ENCODE peak calls at places on chromosomes 2 and 18, in six cellular contexts. V is HCT116; A is CD4-positive, alpha-beta T cell; K is heart right ventricle; E is thoracic aorta; H is heart left ventricle. O is an unnamed sample.

GRCh38 chr2:119453972-119454593 is 22.4 kb downstream of the TMEM37 start:
- DNase-seq in V (no peak), A (no peak), K (no peak), E (no peak), H (no peak), O (no peak)

GRCh38 chr2:238913931-238914647 is 66.2 kb downstream of the TWIST2 start:
- DNase-seq in V (no peak), A (no peak), K (no peak), E (no peak), H (no peak), O (no peak)

GRCh38 chr18:58649966-58650816 is 21.1 kb upstream of the MALT1 start:
- DNase-seq in V (no peak), A (no peak), K (no peak), E (no peak), H (no peak), O (no peak)

GRCh38 chr18:48808476-48808875 is 142.3 kb downstream of the SMAD7 start:
- DNase-seq in V (no peak), A (no peak), K (no peak), E (no peak), H (no peak), O (no peak)

GRCh38 chr2:73697606-73698005 is 39.5 kb downstream of the TPRKB start:
- DNase-seq in V (no peak), A (no peak), K (no peak), E (no peak), H (no peak), O (no peak)

GRCh38 chr2:104078431-104079157 is 775.3 kb upstream of the POU3F3 start:
- DNase-seq in V (no peak), A (no peak), K (no peak), E (no peak), H (no peak), O (no peak)

GRCh38 chr2:120477831-120478481 is 132.0 kb downstream of the INHBB start:
- DNase-seq in V (no peak), A (no peak), K (no peak), E (no peak), H (no peak), O (no peak)

GRCh38 chr18:63161032-63161727 is 158.4 kb downstream of the BCL2 start:
- DNase-seq in V (no peak), A (no peak), K (no peak), E (no peak), H (no peak), O (no peak)

GRCh38 chr2:144520718-144521487 is 984 bp upstream of the ZEB2 start:
- DNase-seq in V (no peak), A (no peak), K (no peak), E (no peak), H (no peak), O (no peak)

GRCh38 chr2:149027602-149028250 is 10.8 kb upstream of the LYPD6B start:
- DNase-seq in V (no peak), A (no peak), K (no peak), E (no peak), H (no peak), O (no peak)

GRCh38 chr2:21047161-21048009 is 3.5 kb upstream of the APOB start:
- DNase-seq in V (no peak), A (no peak), K (no peak), E (no peak), H (no peak), O (no peak)

GRCh38 chr2:237815637-237816036 is 17.1 kb downstream of the RBM44 start:
- DNase-seq in V (no peak), A (no peak), K (no peak), E (no peak), H (no peak), O (no peak)

GRCh38 chr2:73290049-73290839 is 3.1 kb downstream of the EGR4 start:
- DNase-seq in V (no peak), A (peak; percentile 26), K (no peak), E (no peak), H (no peak), O (no peak)

DNA sequence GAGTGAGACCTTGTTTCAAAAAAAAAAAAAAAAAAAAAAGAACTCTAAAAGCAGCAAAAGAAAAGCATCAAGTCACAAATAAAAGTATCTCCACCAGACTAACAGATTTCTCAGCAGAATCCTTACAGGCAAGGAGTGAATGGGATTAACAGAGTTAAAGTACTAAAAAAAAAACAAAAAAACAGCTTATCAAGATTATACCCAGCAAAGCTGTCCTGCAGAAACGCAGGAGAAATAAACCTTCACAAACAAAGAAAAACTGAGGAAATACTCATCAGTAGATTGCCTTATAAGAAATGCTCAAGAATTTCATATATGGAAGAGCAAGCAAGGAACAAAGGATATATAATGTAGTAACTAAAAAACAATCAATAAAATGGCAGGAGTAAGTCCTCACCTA is 35.6 kb downstream of the USP34 start:
- DNase-seq in V (no peak), A (no peak), K (no peak), E (no peak), H (no peak), O (no peak)
- H3K9me3 ChIP-seq in V (no peaks in the 10 kb centered on the region), A (peaks cover 4% of the 10 kb centered on the region), K (no peaks in the 10 kb centered on the region), E (no peaks in the 10 kb centered on the region), H (peaks cover 30% of the 10 kb centered on the region), O (peaks cover 9% of the 10 kb centered on the region)

GRCh38 chr2:98512699-98513098 is 68.0 kb downstream of the INPP4A start:
- DNase-seq in V (no peak), A (no peak), K (no peak), E (no peak), H (no peak), O (no peak)
- H3K9me3 ChIP-seq in V (no peaks in the 10 kb centered on the region), A (no peaks in the 10 kb centered on the region), K (no peaks in the 10 kb centered on the region), E (no peaks in the 10 kb centered on the region), H (no peaks in the 10 kb centered on the region), O (no peaks in the 10 kb centered on the region)

DNA sequence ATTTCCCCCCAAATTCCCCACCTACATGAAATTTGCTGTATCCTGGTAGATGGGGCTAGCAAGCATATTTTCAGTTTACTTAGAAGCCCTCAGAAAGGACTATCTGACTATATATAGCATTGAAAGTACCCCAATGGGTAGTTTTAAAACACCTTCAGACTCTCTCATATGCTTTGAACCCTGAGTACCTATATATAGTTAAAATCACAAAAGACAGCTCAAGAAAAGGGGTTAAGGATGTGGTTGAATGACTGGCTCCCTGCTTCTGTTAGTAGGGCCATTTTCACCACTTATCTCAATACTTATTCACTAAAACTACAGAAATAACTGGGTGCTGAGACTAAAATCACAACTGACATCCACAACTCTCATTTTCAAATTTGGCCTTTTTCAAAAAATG is 18.5 kb downstream of the WDPCP start:
- DNase-seq in V (no peak), A (no peak), K (no peak), E (no peak), H (no peak), O (no peak)
- H3K9me3 ChIP-seq in V (no peaks in the 10 kb centered on the region), A (peaks cover 21% of the 10 kb centered on the region), K (no peaks in the 10 kb centered on the region), E (peaks cover 3% of the 10 kb centered on the region), H (peaks cover 10% of the 10 kb centered on the region), O (peaks cover 10% of the 10 kb centered on the region)

GRCh38 chr2:105840933-105841332 is 96.2 kb downstream of the NCK2 start:
- DNase-seq in V (no peak), A (no peak), K (no peak), E (no peak), H (no peak), O (no peak)

GRCh38 chr2:105839793-105840192 is 95.1 kb downstream of the NCK2 start:
- DNase-seq in V (no peak), A (no peak), K (no peak), E (no peak), H (no peak), O (no peak)

GRCh38 chr2:105834931-105835330 is 90.2 kb downstream of the NCK2 start:
- DNase-seq in V (no peak), A (no peak), K (no peak), E (no peak), H (no peak), O (no peak)

GRCh38 chr2:105836341-105836740 is 91.6 kb downstream of the NCK2 start:
- DNase-seq in V (no peak), A (no peak), K (no peak), E (no peak), H (no peak), O (no peak)

GRCh38 chr2:105836840-105837692 is 92.4 kb downstream of the NCK2 start:
- DNase-seq in V (no peak), A (no peak), K (no peak), E (no peak), H (no peak), O (no peak)
- H3K9me3 ChIP-seq in V (no peaks in the 10 kb centered on the region), A (peaks cover 40% of the 10 kb centered on the region), K (no peaks in the 10 kb centered on the region), E (peaks cover 17% of the 10 kb centered on the region), H (peaks cover 42% of the 10 kb centered on the region), O (peaks cover 27% of the 10 kb centered on the region)

DNA sequence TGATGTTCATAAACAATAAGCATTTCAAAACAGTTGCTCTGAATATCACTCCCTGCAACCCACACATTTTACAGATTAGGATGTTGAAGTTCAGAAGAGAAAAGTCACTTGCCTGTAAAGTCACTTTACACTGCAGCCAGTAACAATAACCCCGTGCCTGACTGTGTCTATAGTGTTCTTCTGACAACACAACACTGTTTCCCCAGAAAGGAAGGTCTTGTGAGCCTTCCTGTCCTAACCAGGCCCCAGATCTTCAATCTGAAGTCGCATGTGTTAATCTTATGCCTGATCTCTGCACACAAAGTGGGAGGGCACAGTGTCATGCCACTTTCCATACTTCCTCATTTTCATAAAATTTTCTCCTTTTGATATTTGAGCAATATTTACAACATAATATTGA is 120.2 kb downstream of the FEZ2 start:
- DNase-seq in V (no peak), A (no peak), K (no peak), E (no peak), H (no peak), O (no peak)
- H3K9me3 ChIP-seq in V (peaks cover 20% of the 10 kb centered on the region), A (peaks cover 23% of the 10 kb centered on the region), K (no peaks in the 10 kb centered on the region), E (peaks cover 10% of the 10 kb centered on the region), H (peaks cover 21% of the 10 kb centered on the region), O (peaks cover 8% of the 10 kb centered on the region)